ENCODE peak calls at places on chromosomes 3 and 15, in four cellular contexts. O is tibial nerve, Y is right lobe of liver, H is heart left ventricle. L is an unnamed sample.
A peak's percentile ranks its signal among the peaks of the same experiment; 100 is the strongest.

GRCh38 chr3:14911651-14912050 is 35.7 kb upstream of the NR2C2 start:
- DNase-seq in O (no peak), Y (no peak), H (no peak), L (no peak)

GRCh38 chr3:25403890-25404460 is 24.1 kb upstream of the RARB start:
- DNase-seq in H (no peak), Y (no peak), O (no peak), L (no peak)

GRCh38 chr15:70799667-70800450 is 36.5 kb upstream of the UACA start:
- DNase-seq in O (peak; percentile 38), H (no peak), Y (no peak), L (no peak)

GRCh38 chr15:63601727-63602185 is 4.6 kb downstream of the FBXL22 start:
- DNase-seq in O (no peak), H (no peak), Y (no peak), L (peak; percentile 77)

GRCh38 chr3:139718415-139718814 is 40.6 kb upstream of the NMNAT3 start:
- DNase-seq in Y (no peak), O (no peak), H (no peak), L (no peak)

GRCh38 chr15:51776952-51777574 is 25.7 kb downstream of the TMOD2 start:
- DNase-seq in Y (no peak), O (peak; percentile 35), H (no peak), L (peak; percentile 88)

GRCh38 chr15:38593523-38593922 is 28.9 kb upstream of the RASGRP1 start:
- DNase-seq in H (no peak), O (no peak), Y (no peak), L (no peak)

GRCh38 chr3:186705882-186706780 is 11.0 kb upstream of the KNG1 start:
- DNase-seq in O (no peak), H (no peak), Y (no peak), L (no peak)

GRCh38 chr3:114884213-114884923 is 262.7 kb downstream of the ZBTB20 start:
- DNase-seq in H (no peak), Y (no peak), O (no peak), L (no peak)
- H3K4me3 ChIP-seq in H (no peak overlapping the region), Y (no peak overlapping the region), O (no peak overlapping the region), L (no peak overlapping the region)

GRCh38 chr15:73965094-73965729 is 26.9 kb downstream of the STOML1 start:
- DNase-seq in H (no peak), O (no peak), Y (no peak), L (no peak)
- H3K4me3 ChIP-seq in H (no peak overlapping the region), O (no peak overlapping the region), Y (no peak overlapping the region), L (peak overlapping the region; percentile 11)

DNA sequence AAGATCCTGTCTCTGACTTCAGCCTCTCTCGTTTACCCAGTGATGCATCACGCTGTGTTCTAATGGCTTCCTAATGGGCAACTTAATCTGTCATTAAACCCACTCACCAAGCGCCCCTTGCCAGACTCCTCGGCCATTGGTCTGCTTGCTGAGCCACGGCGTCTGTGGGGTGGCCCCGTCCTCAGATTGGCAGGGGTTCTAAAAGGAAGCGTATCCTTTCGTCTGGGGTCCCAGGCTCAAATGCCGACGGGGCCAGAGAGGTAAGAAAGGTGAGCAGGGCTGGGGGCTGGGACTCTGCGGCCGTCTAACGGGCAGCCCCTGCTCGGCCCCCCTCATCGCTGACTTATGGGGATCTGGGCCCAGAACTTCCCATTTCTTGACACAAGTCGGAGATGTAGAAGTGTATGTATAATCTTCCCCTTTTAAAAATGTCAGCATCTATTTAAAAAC is 315.1 kb upstream of the PROK2 start:
- DNase-seq in O (no peak), Y (peak; percentile 38), H (no peak), L (no peak)
- H3K4me3 ChIP-seq in O (no peak overlapping the region), Y (peak overlapping the region; percentile 34), H (peak overlapping the region; percentile 38), L (no peak overlapping the region)

DNA sequence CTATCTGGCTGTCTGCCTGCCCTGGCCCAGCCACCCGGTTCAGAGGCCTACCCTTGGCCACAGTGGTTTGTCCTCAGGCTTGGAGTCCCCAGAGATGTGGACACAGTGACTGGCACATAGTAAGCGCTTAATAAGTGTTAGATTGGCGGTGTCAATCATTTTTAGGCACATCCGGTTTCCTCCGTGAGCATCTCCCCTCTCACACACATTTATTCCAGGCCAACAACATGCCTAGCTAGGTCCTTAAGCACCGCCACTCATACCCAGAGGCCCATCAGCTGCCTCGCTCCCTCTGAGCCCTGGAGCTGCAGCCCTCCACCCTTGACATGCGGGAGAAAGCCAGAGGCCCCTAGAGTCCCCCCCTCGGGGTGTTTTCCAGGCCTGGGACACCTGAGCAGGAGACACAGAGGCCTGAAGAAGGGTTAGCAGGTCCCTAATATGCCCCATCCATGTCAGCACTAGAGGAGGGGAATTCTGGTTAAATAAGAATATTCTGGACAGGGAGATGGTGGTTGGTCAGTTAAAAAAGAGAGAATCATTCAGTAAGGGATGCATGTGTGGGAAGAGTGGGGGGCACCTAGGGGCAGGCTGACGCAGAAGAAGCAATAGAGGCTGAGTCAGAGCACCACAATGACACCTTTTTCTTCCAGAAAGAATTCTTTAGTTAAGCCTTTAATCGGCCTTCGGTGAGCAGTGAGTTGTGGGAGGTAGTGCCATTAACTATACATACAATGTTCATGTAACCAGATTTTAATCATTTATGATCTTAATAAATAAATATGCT is 22.3 kb downstream of the NR2F2 start:
- DNase-seq in H (peak; percentile 58), O (no peak), Y (no peak), L (peak; percentile 38)
- H3K4me3 ChIP-seq in H (no peak overlapping the region), O (peak overlapping the region; percentile 81), Y (peak overlapping the region; percentile 48), L (no peak overlapping the region)

GRCh38 chr15:92886229-92886628 is 13.9 kb upstream of the CHD2 start:
- DNase-seq in O (no peak), Y (no peak), H (no peak), L (no peak)
- H3K4me3 ChIP-seq in O (no peak overlapping the region), Y (no peak overlapping the region), H (peak overlapping the region; percentile 82), L (peak overlapping the region; percentile 0)

L was measured in Peyer's patch.